ENCODE peak calls at places on chromosome 11, in ten cellular contexts. D is fibroblast of mammary gland; R is stimulated activated CD4-positive, alpha-beta T cell treated with anti-CD3 and anti-CD28 coated beads, Interleukin-15, amount 100 ng/mL, for 24 hours; L is omental fat pad; H is EH; F is kidney tubule cell; M is heart left ventricle; G is kidney glomerular epithelial cell; S is lower lobe of right lung; U is epithelial cell of esophagus. E is an unnamed sample.

GRCh38 chr11:46554205-46555162 is 39.3 kb downstream of the AMBRA1 start:
- DNase-seq in R (no peak), M (no peak), H (peak), L (no peak), F (peak), S (no peak), U (peak), G (peak), D (peak), E (peak)

GRCh38 chr11:64023731-64024710 is 11.7 kb upstream of the FLRT1 start:
- DNase-seq in U (no peak), G (no peak), H (no peak), L (no peak), M (no peak), F (no peak), S (no peak), R (no peak), D (no peak), E (no peak)

GRCh38 chr11:129733981-129734380 is 81.7 kb upstream of the TMEM45B start:
- DNase-seq in R (no peak), F (no peak), U (no peak), L (no peak), M (no peak), H (no peak), S (no peak), D (no peak), G (no peak), E (no peak)

GRCh38 chr11:131284041-131284440 is 86.4 kb upstream of the NTM start:
- DNase-seq in H (no peak), R (no peak), F (no peak), D (no peak), M (no peak), S (no peak), G (no peak), L (no peak), U (peak), E (no peak)

GRCh38 chr11:63518548-63518947 is 12.7 kb downstream of the LGALS12 start:
- DNase-seq in G (no peak), D (peak), M (no peak), R (no peak), L (no peak), S (no peak), F (no peak), H (peak), U (no peak), E (no peak)

GRCh38 chr11:46450846-46451470 is 59.4 kb upstream of the CHRM4 start:
- DNase-seq in M (no peak), L (no peak), D (no peak), F (no peak), S (no peak), R (no peak), H (no peak), G (no peak), U (no peak), E (no peak)

GRCh38 chr11:72814831-72815618 is 814 bp downstream of the ATG16L2 start:
- DNase-seq in R (peak), D (peak), S (no peak), U (peak), L (no peak), M (peak), G (peak), F (peak), H (peak), E (peak)

GRCh38 chr11:77779935-77780334 is 40.6 kb downstream of the RSF1 start:
- DNase-seq in R (no peak), G (no peak), F (peak), H (peak), D (peak), S (no peak), M (no peak), L (no peak), U (peak), E (peak)

GRCh38 chr11:67415501-67416304 is at the start of gene CARNS1:
- DNase-seq in L (no peak), D (no peak), G (no peak), M (no peak), H (no peak), S (no peak), R (peak), F (no peak), U (no peak), E (no peak)

GRCh38 chr11:73729594-73730206 is 31.2 kb downstream of the RAB6A start:
- DNase-seq in G (no peak), D (no peak), R (no peak), L (no peak), H (no peak), M (no peak), S (no peak), F (no peak), U (peak), E (no peak)

GRCh38 chr11:2888266-2888968 is 2.8 kb upstream of the CDKN1C start:
- DNase-seq in S (peak), U (peak), G (peak), R (peak), F (peak), D (peak), M (peak), H (peak), L (peak), E (peak)

GRCh38 chr11:7600205-7600775 is 73.0 kb downstream of the CYB5R2 start:
- DNase-seq in G (no peak), R (no peak), U (peak), S (peak), F (peak), H (peak), L (no peak), D (peak), M (no peak), E (peak)

GRCh38 chr11:25734592-25735211 is 597.2 kb upstream of the ANO3 start:
- DNase-seq in G (peak), U (peak), F (peak), S (no peak), H (no peak), L (no peak), R (no peak), M (no peak), D (peak), E (no peak)

GRCh38 chr11:45170484-45170883 is 24.0 kb downstream of the PRDM11 start:
- DNase-seq in M (no peak), F (no peak), D (no peak), R (no peak), U (no peak), L (no peak), H (no peak), G (no peak), S (no peak), E (no peak)

GRCh38 chr11:29527391-29527936 is 489.4 kb downstream of the KCNA4 start:
- DNase-seq in R (no peak), H (peak), F (peak), L (no peak), G (peak), S (no peak), M (no peak), D (peak), U (peak), E (peak)

GRCh38 chr11:64759722-64760719 is at the start of gene PYGM:
- DNase-seq in D (peak), L (no peak), F (no peak), H (no peak), S (no peak), M (peak), U (no peak), G (no peak), R (peak), E (peak)

GRCh38 chr11:61699737-61700160 is 19.6 kb downstream of the DAGLA start:
- DNase-seq in H (no peak), U (peak), R (no peak), S (no peak), D (no peak), G (no peak), F (no peak), M (peak), L (no peak), E (no peak)

GRCh38 chr11:69801513-69802335 is 17.5 kb downstream of the FGF3 start:
- DNase-seq in D (no peak), G (no peak), R (peak), L (no peak), F (peak), H (peak), M (no peak), U (no peak), S (no peak), E (no peak)

GRCh38 chr11:134036484-134037092 is 32.3 kb upstream of the JAM3 start:
- DNase-seq in U (no peak), F (no peak), G (no peak), M (no peak), D (no peak), S (no peak), L (no peak), R (peak), H (no peak), E (no peak)

E was measured in AG08396.